ENCODE peak calls at places on chromosome 4, in six cellular contexts. U is heart left ventricle, O is tibial nerve, W is testis, Q is prostate gland, Z is body of pancreas. C is an unnamed sample.

GRCh38 chr4:55214172-55214571 is 88.8 kb upstream of the KDR start:
- DNase-seq in U (no peak), W (no peak), O (no peak), Q (no peak), Z (no peak), C (no peak)

GRCh38 chr4:477686-478085 is 21.3 kb downstream of the ZNF721 start:
- DNase-seq in W (no peak), U (no peak), Z (no peak), Q (no peak), O (no peak), C (no peak)

GRCh38 chr4:114964016-114964415 is 149.4 kb downstream of the NDST4 start:
- DNase-seq in U (no peak), Z (no peak), O (no peak), W (no peak), Q (no peak), C (no peak)

GRCh38 chr4:48851651-48852050 is 20.8 kb downstream of the OCIAD1 start:
- DNase-seq in U (no peak), W (no peak), O (no peak), Z (no peak), Q (no peak), C (no peak)

GRCh38 chr4:140367738-140368137 is 5.7 kb upstream of the SCOC start:
- DNase-seq in W (no peak), U (no peak), O (no peak), Q (no peak), Z (peak; percentile 33), C (no peak)

GRCh38 chr4:6290256-6290655 is 20.6 kb downstream of the WFS1 start:
- DNase-seq in O (no peak), U (peak; percentile 25), Q (no peak), W (no peak), Z (no peak), C (no peak)

GRCh38 chr4:182975806-182976205 is 58.6 kb upstream of the DCTD start:
- DNase-seq in W (no peak), O (no peak), U (no peak), Z (no peak), Q (no peak), C (no peak)

GRCh38 chr4:180058731-180059215 is 2184.4 kb upstream of the TENM3 start:
- DNase-seq in Z (peak; percentile 23), Q (peak; percentile 14), U (peak; percentile 63), W (peak; percentile 60), O (no peak), C (peak; percentile 91)

GRCh38 chr4:159432436-159432835 is 329.6 kb downstream of the RAPGEF2 start:
- DNase-seq in O (no peak), U (no peak), Z (no peak), W (no peak), Q (no peak), C (no peak)

GRCh38 chr4:180407273-180407885 is 1835.8 kb upstream of the TENM3 start:
- DNase-seq in O (no peak), Q (no peak), Z (no peak), W (no peak), U (no peak), C (no peak)

GRCh38 chr4:26141916-26142638 is 178.7 kb upstream of the RBPJ start:
- DNase-seq in Q (peak; percentile 65), Z (no peak), O (peak; percentile 25), U (no peak), W (peak; percentile 45), C (no peak)

GRCh38 chr4:3637326-3638016 is 105.2 kb upstream of the LRPAP1 start:
- DNase-seq in O (no peak), W (peak; percentile 72), Z (no peak), Q (peak; percentile 55), U (peak; percentile 44), C (no peak)

GRCh38 chr4:70746179-70746839 is 24.5 kb downstream of the RUFY3 start:
- DNase-seq in W (no peak), Z (no peak), Q (no peak), U (no peak), O (no peak), C (peak; percentile 61)

GRCh38 chr4:145736241-145736831 is 56.4 kb downstream of the C4orf51 start:
- DNase-seq in Q (peak; percentile 77), U (no peak), Z (peak; percentile 72), W (no peak), O (no peak), C (peak; percentile 73)

GRCh38 chr4:100651499-100652165 is 133.8 kb upstream of the EMCN start:
- DNase-seq in O (no peak), U (no peak), W (no peak), Q (no peak), Z (peak; percentile 33), C (no peak)

GRCh38 chr4:173231916-173232315 is 63.3 kb downstream of the GALNT7 start:
- DNase-seq in U (no peak), Q (no peak), W (no peak), Z (no peak), O (no peak), C (no peak)

GRCh38 chr4:155666701-155667537 is at the start of gene GUCY1A1:
- DNase-seq in Q (peak; percentile 66), Z (peak; percentile 61), O (no peak), W (peak; percentile 31), U (peak; percentile 80), C (peak; percentile 16)

GRCh38 chr4:62709618-62710252 is 1509.6 kb downstream of the ADGRL3 start:
- DNase-seq in O (no peak), Q (no peak), W (peak; percentile 14), U (no peak), Z (no peak), C (no peak)

GRCh38 chr4:146342600-146343192 is 128.4 kb downstream of the REELD1 start:
- DNase-seq in Z (peak; percentile 13), Q (peak; percentile 9), U (no peak), W (peak; percentile 30), O (no peak), C (peak; percentile 49)

GRCh38 chr4:16119981-16120380 is 36.2 kb upstream of the PROM1 start:
- DNase-seq in W (no peak), Q (no peak), O (no peak), Z (no peak), U (no peak), C (no peak)

GRCh38 chr4:31422006-31422405 is 701.8 kb downstream of the PCDH7 start:
- DNase-seq in W (no peak), U (no peak), O (no peak), Z (no peak), Q (no peak), C (no peak)

GRCh38 chr4:7333024-7333780 is 101.5 kb downstream of the PSAPL1 start:
- DNase-seq in U (peak; percentile 28), Q (no peak), O (no peak), Z (no peak), W (no peak), C (no peak)

GRCh38 chr4:40316782-40317635 is 18.1 kb upstream of the CHRNA9 start:
- DNase-seq in Z (peak; percentile 67), O (no peak), W (peak; percentile 46), U (no peak), Q (peak; percentile 34), C (peak; percentile 67)

GRCh38 chr4:13097971-13098370 is 386.2 kb downstream of the RAB28 start:
- DNase-seq in O (no peak), Z (no peak), Q (no peak), U (no peak), W (no peak), C (no peak)

GRCh38 chr4:28211714-28212470 is 1351.3 kb downstream of the STIM2 start:
- DNase-seq in O (no peak), W (no peak), U (no peak), Q (no peak), Z (no peak), C (no peak)

GRCh38 chr4:158667651-158668198 is 4.0 kb downstream of the C4orf46 start:
- DNase-seq in U (no peak), Q (no peak), O (no peak), W (no peak), Z (no peak), C (no peak)

GRCh38 chr4:37686373-37687174 is at the start of gene RELL1:
- DNase-seq in Q (peak; percentile 100), Z (peak; percentile 100), O (peak; percentile 99), W (peak; percentile 100), U (peak; percentile 100), C (peak; percentile 100)

GRCh38 chr4:37684154-37684553 is 2.0 kb downstream of the RELL1 start:
- DNase-seq in O (no peak), Q (no peak), Z (no peak), W (no peak), U (no peak), C (no peak)

GRCh38 chr4:37685211-37685725 is 908 bp downstream of the RELL1 start:
- DNase-seq in Q (no peak), Z (no peak), U (no peak), O (no peak), W (peak; percentile 43), C (no peak)

GRCh38 chr4:37687175-37687525 is 974 bp upstream of the RELL1 start:
- DNase-seq in O (no peak), W (no peak), U (no peak), Z (no peak), Q (no peak), C (no peak)

GRCh38 chr4:37685726-37686372 is 327 bp downstream of the RELL1 start:
- DNase-seq in W (peak; percentile 51), O (peak; percentile 34), U (no peak), Q (peak; percentile 26), Z (peak; percentile 66), C (no peak)
- TF ChIP-seq POLR2A in W (peak; percentile 58), O (peak; percentile 90), U (peak; percentile 97), Q (peak; percentile 95), Z (peak; percentile 87), C (peak; percentile 77)

GRCh38 chr4:150673793-150674192 is 91.8 kb downstream of the MAB21L2 start:
- DNase-seq in Z (no peak), Q (no peak), U (no peak), O (no peak), W (no peak), C (no peak)

GRCh38 chr4:150664935-150665334 is 83.0 kb downstream of the MAB21L2 start:
- DNase-seq in W (no peak), O (no peak), Q (no peak), U (no peak), Z (no peak), C (no peak)

DNA sequence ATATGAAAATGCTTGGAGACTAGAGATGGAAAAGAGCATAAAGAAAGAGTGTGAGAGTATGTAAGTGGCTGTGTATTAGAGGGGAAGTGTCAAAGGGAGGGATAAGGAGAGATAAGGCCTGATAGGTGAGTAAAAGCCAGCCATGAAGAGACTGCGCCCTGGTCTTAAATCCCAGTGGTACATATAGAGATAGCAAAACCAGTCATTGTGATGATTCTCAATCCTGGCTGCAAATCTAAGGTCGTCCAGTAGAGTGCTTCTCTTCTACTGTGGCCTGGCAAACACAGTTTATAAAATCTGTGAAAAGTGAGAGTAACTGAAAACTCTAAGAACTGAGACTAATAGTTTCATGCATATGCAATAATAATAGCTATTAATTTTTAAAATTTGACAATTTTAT is 86.9 kb downstream of the MAB21L2 start:
- DNase-seq in Z (no peak), O (no peak), W (no peak), U (no peak), Q (no peak), C (no peak)
- TF ChIP-seq CTCF in Z (no peak), O (no peak), W (no peak), U (no peak), Q (no peak), C (no peak)

GRCh38 chr4:150001815-150002214 is 76.4 kb upstream of the DCLK2 start:
- DNase-seq in W (no peak), O (no peak), Q (no peak), Z (no peak), U (no peak), C (no peak)
- H3K27ac ChIP-seq in W (no peak overlapping the region), O (no peak overlapping the region), Q (no peak overlapping the region), Z (no peak overlapping the region), U (no peak overlapping the region), C (no peak overlapping the region)

GRCh38 chr4:98995183-98996055 is at the start of gene METAP1:
- DNase-seq in Q (peak; percentile 98), O (peak; percentile 81), U (peak; percentile 96), Z (peak; percentile 94), W (peak; percentile 97), C (peak; percentile 94)
- TF ChIP-seq POLR2A in Q (peak; percentile 82), O (peak; percentile 19), U (peak; percentile 69), Z (peak; percentile 87), W (no peak), C (peak; percentile 39)